ENCODE peak calls at places on chromosomes 1 and 21, in ten cellular contexts. B, H, Q, D, F, E, I, G, U and X are unnamed samples. For H3K9me3, the result is how much of the 10 kb centered on the place peaks cover.

GRCh38 chr1:93907718-93908117 is 1.5 kb downstream of the GCLM start:
- DNase-seq in F (no peak), U (peak), B (no peak), E (no peak), I (no peak), Q (no peak), D (no peak), H (no peak), G (peak), X (peak)

GRCh38 chr1:198681831-198682756 is 43.3 kb downstream of the PTPRC start:
- DNase-seq in I (peak), U (peak), E (peak), H (peak), F (peak), D (peak), B (no peak), G (peak), Q (no peak), X (peak)

GRCh38 chr1:41583658-41584570 is 99.4 kb upstream of the EDN2 start:
- DNase-seq in D (no peak), U (no peak), B (no peak), Q (no peak), I (no peak), E (no peak), G (no peak), H (no peak), F (no peak), X (no peak)

GRCh38 chr1:13797397-13797796 is 97.4 kb downstream of the PRDM2 start:
- DNase-seq in G (no peak), D (no peak), U (no peak), I (no peak), H (no peak), B (no peak), F (peak), E (no peak), Q (no peak), X (no peak)

GRCh38 chr1:96072021-96072420 is 649.6 kb upstream of the PTBP2 start:
- DNase-seq in B (no peak), U (no peak), Q (no peak), I (no peak), E (no peak), H (no peak), G (no peak), D (no peak), F (no peak), X (no peak)

GRCh38 chr21:42518216-42518615 is 4.6 kb downstream of the SLC37A1 start:
- DNase-seq in Q (no peak), D (no peak), B (no peak), F (peak), I (no peak), H (no peak), E (no peak), G (no peak), U (no peak), X (no peak)

GRCh38 chr1:63772201-63772600 is 1.6 kb upstream of the ROR1 start:
- DNase-seq in E (no peak), D (no peak), B (no peak), I (no peak), Q (no peak), G (no peak), F (no peak), U (no peak), H (no peak), X (no peak)

GRCh38 chr1:199029401-199029800 is 390.6 kb downstream of the PTPRC start:
- DNase-seq in H (no peak), U (no peak), D (no peak), Q (no peak), E (no peak), F (no peak), G (no peak), B (no peak), I (no peak), X (no peak)

GRCh38 chr21:36730291-36731281 is 31.7 kb downstream of the SIM2 start:
- DNase-seq in G (no peak), U (no peak), D (no peak), B (no peak), I (no peak), H (no peak), E (no peak), Q (no peak), F (no peak), X (no peak)

GRCh38 chr1:163472267-163472666 is 150.5 kb downstream of the NUF2 start:
- DNase-seq in B (no peak), G (no peak), F (no peak), E (no peak), H (no peak), Q (no peak), D (no peak), U (peak), I (no peak), X (no peak)

GRCh38 chr1:6472391-6472790 is 6.4 kb upstream of the TNFRSF25 start:
- DNase-seq in E (no peak), D (no peak), F (no peak), G (no peak), I (no peak), H (no peak), Q (no peak), B (no peak), U (peak), X (no peak)

GRCh38 chr1:99674665-99675064 is 28.8 kb downstream of the PALMD start:
- DNase-seq in G (no peak), F (no peak), B (no peak), D (no peak), U (no peak), H (no peak), I (no peak), E (no peak), Q (no peak), X (no peak)

GRCh38 chr1:228144213-228145049 is 4.4 kb downstream of the GUK1 start:
- DNase-seq in U (peak), B (no peak), Q (no peak), D (peak), E (peak), F (no peak), I (no peak), H (no peak), G (no peak), X (no peak)

GRCh38 chr1:228141871-228142615 is 2.0 kb downstream of the GUK1 start:
- DNase-seq in E (peak), F (no peak), Q (no peak), U (peak), D (peak), H (no peak), I (no peak), G (no peak), B (no peak), X (peak)

GRCh38 chr1:228145050-228145343 is 4.7 kb upstream of the GJC2 start:
- DNase-seq in F (no peak), I (no peak), B (no peak), U (no peak), Q (no peak), H (no peak), E (no peak), D (no peak), G (no peak), X (no peak)

GRCh38 chr1:228142616-228143203 is 2.6 kb downstream of the GUK1 start:
- DNase-seq in U (peak), I (no peak), D (peak), E (no peak), H (no peak), Q (no peak), G (no peak), B (no peak), F (no peak), X (no peak)

DNA sequence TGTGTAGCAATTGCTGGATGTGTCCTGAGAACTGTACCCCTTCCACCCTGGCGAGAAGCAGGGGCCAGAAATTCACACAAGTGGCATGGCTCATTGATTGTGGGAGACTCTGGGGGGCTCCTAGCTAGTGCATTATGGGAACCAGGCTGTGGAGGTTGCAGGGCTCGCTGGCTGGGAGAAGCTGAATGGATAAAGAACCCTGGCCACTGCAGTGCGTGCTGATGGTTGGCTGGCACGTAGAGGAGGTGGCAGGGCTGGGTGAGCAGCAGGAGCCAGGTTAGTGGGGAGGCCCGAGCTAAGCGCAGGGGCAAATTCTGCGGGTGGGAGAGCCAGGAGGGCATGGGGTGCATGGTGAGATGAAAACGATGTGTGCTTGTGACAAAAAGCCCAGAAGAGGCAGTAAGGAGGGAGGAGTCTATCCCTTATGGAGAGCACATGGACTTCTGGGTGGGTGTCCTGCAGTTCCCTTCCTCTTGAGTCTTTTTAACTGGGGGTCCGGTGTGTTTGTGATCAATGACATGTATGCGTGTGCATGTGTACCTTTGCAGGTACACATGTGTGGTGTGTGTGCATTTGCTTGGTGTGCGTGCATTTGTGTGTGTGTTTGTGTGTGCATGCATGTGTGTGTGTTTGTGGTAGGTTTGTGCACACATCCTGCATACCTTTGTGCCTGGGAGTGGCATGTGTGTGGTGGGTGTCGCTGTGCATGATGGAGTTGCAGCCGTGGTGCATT is 3.6 kb downstream of the GUK1 start:
- DNase-seq in H (no peak), F (no peak), Q (no peak), I (no peak), D (peak), U (no peak), E (peak), G (no peak), B (no peak), X (no peak)
- H3K9me3 ChIP-seq in H (under half), F (under half), Q (under half), I (under half), D (under half), U (under half), E (under half), G (under half), B (under half), X (under half)

GRCh38 chr1:4057603-4058002 is 157.5 kb upstream of the C1orf174 start:
- DNase-seq in B (no peak), G (no peak), H (no peak), I (no peak), F (no peak), D (no peak), U (no peak), E (peak), Q (no peak), X (no peak)
- H3K9me3 ChIP-seq in B (under half), G (under half), H (under half), I (under half), F (under half), D (under half), U (under half), E (under half), Q (under half), X (under half)

GRCh38 chr1:247060771-247061170 is 17.8 kb downstream of the ZNF670 start:
- DNase-seq in Q (no peak), I (no peak), F (no peak), E (no peak), D (no peak), U (no peak), B (no peak), H (no peak), G (no peak), X (no peak)
- H3K9me3 ChIP-seq in Q (under half), I (under half), F (under half), E (under half), D (under half), U (under half), B (under half), H (under half), G (under half), X (under half)

GRCh38 chr21:26782349-26782748 is 62.9 kb downstream of the ADAMTS1 start:
- DNase-seq in I (no peak), D (no peak), F (no peak), G (no peak), U (no peak), E (no peak), Q (no peak), H (no peak), B (no peak), X (no peak)

GRCh38 chr21:26782754-26783153 is 62.5 kb downstream of the ADAMTS1 start:
- DNase-seq in Q (no peak), G (no peak), B (no peak), E (no peak), I (no peak), U (no peak), H (no peak), D (no peak), F (no peak), X (no peak)

GRCh38 chr21:26784974-26785373 is 60.2 kb downstream of the ADAMTS1 start:
- DNase-seq in H (no peak), D (no peak), F (no peak), B (no peak), G (peak), Q (no peak), U (no peak), E (no peak), I (no peak), X (no peak)

GRCh38 chr21:26783801-26784200 is 61.4 kb downstream of the ADAMTS1 start:
- DNase-seq in H (no peak), U (no peak), Q (no peak), G (no peak), B (no peak), F (no peak), D (no peak), E (no peak), I (no peak), X (no peak)

DNA sequence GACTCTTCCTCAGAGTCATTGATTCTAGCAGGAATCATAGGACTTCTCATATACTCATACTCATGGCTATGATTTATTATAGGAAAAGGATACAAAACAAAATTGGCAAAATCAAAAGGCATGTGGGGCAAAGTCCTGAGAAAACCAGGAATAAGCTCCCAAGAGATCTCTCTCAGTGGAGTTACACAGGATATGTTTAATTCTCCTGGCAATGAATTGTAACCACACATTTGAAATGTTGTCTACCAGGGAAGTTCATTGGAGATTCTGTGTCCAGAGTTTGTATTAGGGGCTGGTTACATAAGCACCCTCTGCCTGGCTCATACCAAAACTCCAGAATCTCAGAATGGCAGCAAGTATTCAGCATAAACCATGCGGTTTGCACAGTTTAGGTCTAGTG is 63.9 kb downstream of the ADAMTS1 start:
- DNase-seq in U (no peak), G (no peak), I (no peak), E (no peak), Q (no peak), D (no peak), B (no peak), F (no peak), H (no peak), X (no peak)
- H3K9me3 ChIP-seq in U (under half), G (under half), I (under half), E (under half), Q (under half), D (under half), B (under half), F (under half), H (under half), X (under half)

GRCh38 chr1:4711191-4711915 is 56.9 kb downstream of the AJAP1 start:
- DNase-seq in I (no peak), B (peak), G (no peak), H (no peak), F (no peak), U (no peak), Q (no peak), E (peak), D (no peak), X (peak)

GRCh38 chr1:4716406-4716805 is 62.0 kb downstream of the AJAP1 start:
- DNase-seq in D (no peak), E (no peak), G (no peak), I (no peak), Q (no peak), U (no peak), B (no peak), H (no peak), F (no peak), X (no peak)

GRCh38 chr1:4710592-4711190 is 56.3 kb downstream of the AJAP1 start:
- DNase-seq in D (no peak), Q (no peak), B (no peak), G (no peak), E (peak), U (no peak), H (no peak), F (no peak), I (no peak), X (no peak)

GRCh38 chr1:4711944-4712343 is 57.5 kb downstream of the AJAP1 start:
- DNase-seq in E (peak), B (no peak), Q (no peak), U (no peak), I (no peak), D (no peak), F (no peak), G (no peak), H (no peak), X (no peak)

GRCh38 chr1:4713669-4714068 is 59.3 kb downstream of the AJAP1 start:
- DNase-seq in H (no peak), G (no peak), B (no peak), F (no peak), Q (no peak), U (no peak), D (no peak), E (peak), I (no peak), X (no peak)
- H3K9me3 ChIP-seq in H (under half), G (under half), B (under half), F (under half), Q (under half), U (under half), D (under half), E (under half), I (under half), X (under half)

GRCh38 chr1:2819429-2819828 is 17.9 kb upstream of the TTC34 start:
- DNase-seq in D (no peak), G (no peak), I (no peak), Q (peak), U (no peak), H (no peak), F (no peak), B (no peak), E (peak), X (peak)
- H3K9me3 ChIP-seq in D (under half), G (under half), I (under half), Q (under half), U (under half), H (under half), F (under half), B (half or more), E (under half), X (under half)

DNA sequence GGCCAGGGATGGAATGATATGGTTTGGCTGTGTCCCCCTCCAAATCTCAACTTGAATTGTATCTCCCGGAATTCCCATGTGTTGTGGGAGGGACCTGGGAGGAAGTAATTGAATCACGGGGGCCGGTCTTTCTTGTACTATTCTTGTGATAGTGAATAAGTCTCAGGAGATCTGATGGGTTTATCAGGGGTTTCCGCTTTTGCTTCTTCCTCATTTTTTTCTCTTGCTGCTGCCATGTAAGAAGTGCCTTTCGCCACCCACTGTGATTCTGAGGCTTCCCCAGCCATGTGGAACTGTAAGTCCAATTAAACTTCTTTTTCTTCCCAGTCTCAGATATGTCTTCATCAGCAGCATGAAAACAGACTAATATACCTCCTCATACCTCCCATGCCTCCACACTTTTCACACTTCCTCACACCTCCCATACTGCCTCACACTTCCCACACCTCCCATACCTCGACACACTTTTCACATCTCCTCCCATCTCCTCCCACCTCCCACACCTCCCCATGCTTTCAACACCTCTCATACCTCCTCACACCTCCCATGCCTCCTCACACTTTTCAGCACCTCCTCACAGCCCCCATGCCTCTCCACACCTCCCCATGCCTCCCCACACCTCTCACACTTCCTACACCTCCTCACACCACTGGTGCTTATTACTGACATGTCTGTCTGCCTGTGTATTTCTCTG is 21.3 kb downstream of the GPR137B start:
- DNase-seq in G (no peak), I (no peak), H (no peak), F (no peak), E (no peak), D (peak), U (peak), Q (no peak), B (no peak), X (no peak)
- H3K9me3 ChIP-seq in G (under half), I (under half), H (under half), F (under half), E (under half), D (under half), U (under half), Q (under half), B (under half), X (under half)

GRCh38 chr1:4003846-4004505 is 103.9 kb upstream of the C1orf174 start:
- DNase-seq in H (no peak), U (no peak), D (no peak), Q (no peak), I (no peak), E (peak), B (no peak), F (no peak), G (no peak), X (no peak)
- H3K9me3 ChIP-seq in H (under half), U (under half), D (under half), Q (under half), I (under half), E (under half), B (under half), F (under half), G (under half), X (under half)

GRCh38 chr1:152566681-152567080 is at the start of gene LCE3E:
- DNase-seq in G (no peak), F (no peak), Q (no peak), I (no peak), E (no peak), D (no peak), B (no peak), U (no peak), H (no peak), X (no peak)
- H3K9me3 ChIP-seq in G (under half), F (under half), Q (under half), I (under half), E (under half), D (under half), B (half or more), U (under half), H (under half), X (under half)

GRCh38 chr21:19368944-19369343 is 965.4 kb upstream of the TMPRSS15 start:
- DNase-seq in U (no peak), Q (no peak), G (no peak), D (no peak), H (no peak), E (no peak), F (no peak), B (no peak), I (no peak), X (no peak)
- H3K9me3 ChIP-seq in U (under half), Q (under half), G (under half), D (under half), H (under half), E (under half), F (under half), B (under half), I (under half), X (under half)